ENCODE peak calls at places on chromosomes 4 and X, in nine cellular contexts. One of them, this sample, is unnamed.

GRCh38 chr4:104896623-104897296 is 249.9 kb upstream of the TET2 start:
- DNase-seq in tibial artery: no peak
- DNase-seq in astrocyte of the spinal cord: peak; percentile 18
- DNase-seq in K562: no peak
- DNase-seq in osteoblast: no peak
- DNase-seq in sigmoid colon: no peak
- DNase-seq in mammary epithelial cell: peak; percentile 56
- DNase-seq in fibroblast of lung: no peak
- DNase-seq in heart left ventricle: no peak
- DNase-seq in this sample: no peak

GRCh38 chr4:152640058-152640921 is 39.5 kb downstream of the TMEM154 start:
- DNase-seq in tibial artery: no peak
- DNase-seq in astrocyte of the spinal cord: peak; percentile 43
- DNase-seq in K562: peak; percentile 42
- DNase-seq in osteoblast: peak; percentile 60
- DNase-seq in sigmoid colon: no peak
- DNase-seq in mammary epithelial cell: no peak
- DNase-seq in fibroblast of lung: peak; percentile 51
- DNase-seq in heart left ventricle: no peak
- DNase-seq in this sample: no peak

GRCh38 chr4:16293205-16293860 is 67.1 kb upstream of the TAPT1 start:
- DNase-seq in tibial artery: no peak
- DNase-seq in astrocyte of the spinal cord: no peak
- DNase-seq in K562: no peak
- DNase-seq in osteoblast: no peak
- DNase-seq in sigmoid colon: no peak
- DNase-seq in mammary epithelial cell: no peak
- DNase-seq in fibroblast of lung: no peak
- DNase-seq in heart left ventricle: no peak
- DNase-seq in this sample: no peak

GRCh38 chrX:120474085-120474484 is 5.0 kb upstream of the LAMP2 start:
- DNase-seq in tibial artery: no peak
- DNase-seq in astrocyte of the spinal cord: no peak
- DNase-seq in K562: no peak
- DNase-seq in osteoblast: no peak
- DNase-seq in sigmoid colon: no peak
- DNase-seq in mammary epithelial cell: no peak
- DNase-seq in fibroblast of lung: no peak
- DNase-seq in heart left ventricle: no peak
- DNase-seq in this sample: no peak

GRCh38 chr4:156594619-156595018 is 377.0 kb downstream of the PDGFC start:
- DNase-seq in tibial artery: peak; percentile 69
- DNase-seq in astrocyte of the spinal cord: no peak
- DNase-seq in K562: no peak
- DNase-seq in osteoblast: no peak
- DNase-seq in sigmoid colon: peak; percentile 71
- DNase-seq in mammary epithelial cell: peak; percentile 24
- DNase-seq in fibroblast of lung: no peak
- DNase-seq in heart left ventricle: peak; percentile 15
- DNase-seq in this sample: no peak

GRCh38 chrX:154734101-154734781 is 16.6 kb downstream of the GAB3 start:
- DNase-seq in tibial artery: peak; percentile 46
- DNase-seq in astrocyte of the spinal cord: peak; percentile 64
- DNase-seq in K562: no peak
- DNase-seq in osteoblast: no peak
- DNase-seq in sigmoid colon: no peak
- DNase-seq in mammary epithelial cell: peak; percentile 77
- DNase-seq in fibroblast of lung: peak; percentile 83
- DNase-seq in heart left ventricle: peak; percentile 37
- DNase-seq in this sample: no peak

GRCh38 chr4:118969359-118969758 is 80.7 kb downstream of the SYNPO2 start:
- DNase-seq in tibial artery: peak; percentile 84
- DNase-seq in astrocyte of the spinal cord: peak; percentile 80
- DNase-seq in K562: no peak
- DNase-seq in osteoblast: no peak
- DNase-seq in sigmoid colon: peak; percentile 90
- DNase-seq in mammary epithelial cell: peak; percentile 62
- DNase-seq in fibroblast of lung: peak; percentile 88
- DNase-seq in heart left ventricle: peak; percentile 64
- DNase-seq in this sample: peak; percentile 24

GRCh38 chr4:76420901-76421581 is at the start of gene CCDC158:
- DNase-seq in tibial artery: no peak
- DNase-seq in astrocyte of the spinal cord: no peak
- DNase-seq in K562: no peak
- DNase-seq in osteoblast: peak; percentile 91
- DNase-seq in sigmoid colon: no peak
- DNase-seq in mammary epithelial cell: no peak
- DNase-seq in fibroblast of lung: peak; percentile 4
- DNase-seq in heart left ventricle: no peak
- DNase-seq in this sample: no peak

GRCh38 chr4:165301833-165302232 is 25.6 kb upstream of the MSMO1 start:
- DNase-seq in tibial artery: no peak
- DNase-seq in astrocyte of the spinal cord: peak; percentile 56
- DNase-seq in K562: no peak
- DNase-seq in osteoblast: peak; percentile 66
- DNase-seq in sigmoid colon: no peak
- DNase-seq in mammary epithelial cell: no peak
- DNase-seq in fibroblast of lung: peak; percentile 66
- DNase-seq in heart left ventricle: no peak
- DNase-seq in this sample: no peak

GRCh38 chr4:84024405-84024804 is 474.7 kb downstream of the NKX6-1 start:
- DNase-seq in tibial artery: no peak
- DNase-seq in astrocyte of the spinal cord: no peak
- DNase-seq in K562: no peak
- DNase-seq in osteoblast: no peak
- DNase-seq in sigmoid colon: no peak
- DNase-seq in mammary epithelial cell: no peak
- DNase-seq in fibroblast of lung: no peak
- DNase-seq in heart left ventricle: no peak
- DNase-seq in this sample: no peak

GRCh38 chr4:76822294-76822693 is 75.7 kb downstream of the SOWAHB start:
- DNase-seq in tibial artery: no peak
- DNase-seq in astrocyte of the spinal cord: no peak
- DNase-seq in K562: no peak
- DNase-seq in osteoblast: no peak
- DNase-seq in sigmoid colon: no peak
- DNase-seq in mammary epithelial cell: no peak
- DNase-seq in fibroblast of lung: no peak
- DNase-seq in heart left ventricle: no peak
- DNase-seq in this sample: no peak

GRCh38 chrX:72394518-72395163 is 88.9 kb upstream of the CITED1 start:
- DNase-seq in tibial artery: no peak
- DNase-seq in astrocyte of the spinal cord: peak; percentile 52
- DNase-seq in K562: no peak
- DNase-seq in osteoblast: peak; percentile 25
- DNase-seq in sigmoid colon: no peak
- DNase-seq in mammary epithelial cell: no peak
- DNase-seq in fibroblast of lung: peak; percentile 63
- DNase-seq in heart left ventricle: no peak
- DNase-seq in this sample: no peak

GRCh38 chrX:79117078-79117477 is 27.4 kb upstream of the GPR174 start:
- DNase-seq in tibial artery: no peak
- DNase-seq in astrocyte of the spinal cord: no peak
- DNase-seq in K562: no peak
- DNase-seq in osteoblast: no peak
- DNase-seq in sigmoid colon: no peak
- DNase-seq in mammary epithelial cell: no peak
- DNase-seq in fibroblast of lung: no peak
- DNase-seq in heart left ventricle: no peak
- DNase-seq in this sample: no peak

GRCh38 chrX:128216364-128216763 is 164.2 kb upstream of the ACTRT1 start:
- DNase-seq in tibial artery: no peak
- DNase-seq in astrocyte of the spinal cord: no peak
- DNase-seq in K562: no peak
- DNase-seq in osteoblast: no peak
- DNase-seq in sigmoid colon: no peak
- DNase-seq in mammary epithelial cell: no peak
- DNase-seq in fibroblast of lung: no peak
- DNase-seq in heart left ventricle: no peak
- DNase-seq in this sample: no peak

GRCh38 chrX:114959729-114960128 is 57.7 kb downstream of the IL13RA2 start:
- DNase-seq in tibial artery: no peak
- DNase-seq in astrocyte of the spinal cord: peak; percentile 17
- DNase-seq in K562: no peak
- DNase-seq in osteoblast: no peak
- DNase-seq in sigmoid colon: no peak
- DNase-seq in mammary epithelial cell: peak; percentile 5
- DNase-seq in fibroblast of lung: peak; percentile 31
- DNase-seq in heart left ventricle: no peak
- DNase-seq in this sample: no peak
- TF ChIP-seq CTCF in tibial artery: peak; percentile 39
- TF ChIP-seq CTCF in astrocyte of the spinal cord: peak; percentile 42
- TF ChIP-seq CTCF in K562: peak; percentile 49
- TF ChIP-seq CTCF in osteoblast: peak; percentile 49
- TF ChIP-seq CTCF in sigmoid colon: no peak
- TF ChIP-seq CTCF in mammary epithelial cell: peak; percentile 59
- TF ChIP-seq CTCF in fibroblast of lung: no peak
- TF ChIP-seq CTCF in heart left ventricle: peak; percentile 43
- TF ChIP-seq CTCF in this sample: peak; percentile 26

DNA sequence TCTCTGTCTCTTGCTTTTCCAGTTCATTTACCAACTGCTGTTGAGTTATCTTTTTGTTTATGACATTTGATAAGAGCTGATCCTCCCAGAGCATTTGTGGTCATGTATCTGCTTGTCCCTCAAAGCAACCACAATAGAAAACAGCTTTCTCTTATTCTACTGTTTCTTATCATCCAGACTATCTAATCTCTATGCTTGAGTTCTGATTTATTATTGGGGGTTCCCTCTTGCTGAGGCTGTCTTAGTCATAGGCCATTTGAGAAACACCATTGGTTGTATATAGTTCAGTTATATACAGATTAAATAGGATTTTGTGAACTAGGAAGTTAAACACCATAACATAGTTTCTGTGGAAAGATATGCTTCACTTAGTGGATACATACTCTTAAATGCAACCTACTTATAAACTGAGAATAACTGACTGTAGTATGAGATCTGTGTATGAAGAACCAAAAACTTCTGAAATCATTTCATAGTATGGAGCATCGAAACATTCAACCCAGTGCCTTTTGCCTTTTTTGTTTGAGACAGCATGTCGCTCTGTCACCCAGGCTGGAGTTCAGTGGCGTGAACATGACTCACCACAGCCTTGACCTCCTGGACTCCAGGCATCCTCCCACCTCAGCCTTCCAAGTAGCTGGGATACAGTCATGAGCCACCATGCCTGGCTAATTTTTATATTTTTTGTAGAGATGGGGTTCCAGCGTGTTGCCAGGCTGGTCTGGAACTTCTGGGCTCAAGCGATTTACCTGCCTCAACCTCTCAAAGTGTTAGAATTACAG is 75.8 kb downstream of the STIM2 start:
- DNase-seq in tibial artery: no peak
- DNase-seq in astrocyte of the spinal cord: no peak
- DNase-seq in K562: peak; percentile 24
- DNase-seq in osteoblast: peak; percentile 66
- DNase-seq in sigmoid colon: no peak
- DNase-seq in mammary epithelial cell: no peak
- DNase-seq in fibroblast of lung: peak; percentile 33
- DNase-seq in heart left ventricle: no peak
- DNase-seq in this sample: no peak
- TF ChIP-seq CTCF in tibial artery: no peak
- TF ChIP-seq CTCF in astrocyte of the spinal cord: no peak
- TF ChIP-seq CTCF in K562: no peak
- TF ChIP-seq CTCF in osteoblast: no peak
- TF ChIP-seq CTCF in sigmoid colon: no peak
- TF ChIP-seq CTCF in mammary epithelial cell: no peak
- TF ChIP-seq CTCF in fibroblast of lung: no peak
- TF ChIP-seq CTCF in heart left ventricle: no peak
- TF ChIP-seq CTCF in this sample: no peak

GRCh38 chr4:129095811-129096454 is at the start of gene C4orf33:
- DNase-seq in tibial artery: peak; percentile 70
- DNase-seq in astrocyte of the spinal cord: peak; percentile 83
- DNase-seq in K562: peak; percentile 67
- DNase-seq in osteoblast: peak; percentile 84
- DNase-seq in sigmoid colon: peak; percentile 81
- DNase-seq in mammary epithelial cell: peak; percentile 66
- DNase-seq in fibroblast of lung: peak; percentile 76
- DNase-seq in heart left ventricle: peak; percentile 69
- DNase-seq in this sample: peak; percentile 58

GRCh38 chr4:129093173-129093974 is at the start of gene SCLT1:
- DNase-seq in tibial artery: peak; percentile 98
- DNase-seq in astrocyte of the spinal cord: peak; percentile 99
- DNase-seq in K562: peak; percentile 93
- DNase-seq in osteoblast: peak; percentile 94
- DNase-seq in sigmoid colon: peak; percentile 99
- DNase-seq in mammary epithelial cell: peak; percentile 98
- DNase-seq in fibroblast of lung: peak; percentile 99
- DNase-seq in heart left ventricle: peak; percentile 99
- DNase-seq in this sample: peak; percentile 96

GRCh38 chr4:129094347-129094746 is 1.0 kb upstream of the SCLT1 start:
- DNase-seq in tibial artery: no peak
- DNase-seq in astrocyte of the spinal cord: peak; percentile 7
- DNase-seq in K562: no peak
- DNase-seq in osteoblast: no peak
- DNase-seq in sigmoid colon: no peak
- DNase-seq in mammary epithelial cell: no peak
- DNase-seq in fibroblast of lung: no peak
- DNase-seq in heart left ventricle: no peak
- DNase-seq in this sample: no peak

GRCh38 chr4:129087516-129087915 is 5.8 kb downstream of the SCLT1 start:
- DNase-seq in tibial artery: no peak
- DNase-seq in astrocyte of the spinal cord: no peak
- DNase-seq in K562: no peak
- DNase-seq in osteoblast: no peak
- DNase-seq in sigmoid colon: no peak
- DNase-seq in mammary epithelial cell: no peak
- DNase-seq in fibroblast of lung: no peak
- DNase-seq in heart left ventricle: no peak
- DNase-seq in this sample: no peak

GRCh38 chr4:129092636-129093172 is 635 bp downstream of the SCLT1 start:
- DNase-seq in tibial artery: no peak
- DNase-seq in astrocyte of the spinal cord: no peak
- DNase-seq in K562: no peak
- DNase-seq in osteoblast: peak; percentile 37
- DNase-seq in sigmoid colon: no peak
- DNase-seq in mammary epithelial cell: no peak
- DNase-seq in fibroblast of lung: peak; percentile 39
- DNase-seq in heart left ventricle: no peak
- DNase-seq in this sample: no peak
- TF ChIP-seq CTCF in tibial artery: no peak
- TF ChIP-seq CTCF in astrocyte of the spinal cord: peak; percentile 2
- TF ChIP-seq CTCF in K562: no peak
- TF ChIP-seq CTCF in osteoblast: no peak
- TF ChIP-seq CTCF in sigmoid colon: no peak
- TF ChIP-seq CTCF in mammary epithelial cell: no peak
- TF ChIP-seq CTCF in fibroblast of lung: no peak
- TF ChIP-seq CTCF in heart left ventricle: no peak
- TF ChIP-seq CTCF in this sample: no peak

GRCh38 chrX:107429090-107429489 is 20.4 kb upstream of the FRMPD3 start:
- DNase-seq in tibial artery: no peak
- DNase-seq in astrocyte of the spinal cord: no peak
- DNase-seq in K562: no peak
- DNase-seq in osteoblast: no peak
- DNase-seq in sigmoid colon: no peak
- DNase-seq in mammary epithelial cell: no peak
- DNase-seq in fibroblast of lung: peak; percentile 15
- DNase-seq in heart left ventricle: no peak
- DNase-seq in this sample: peak; percentile 15
- TF ChIP-seq CTCF in tibial artery: no peak
- TF ChIP-seq CTCF in astrocyte of the spinal cord: peak; percentile 35
- TF ChIP-seq CTCF in K562: peak; percentile 32
- TF ChIP-seq CTCF in osteoblast: peak; percentile 45
- TF ChIP-seq CTCF in sigmoid colon: no peak
- TF ChIP-seq CTCF in mammary epithelial cell: peak; percentile 58
- TF ChIP-seq CTCF in fibroblast of lung: no peak
- TF ChIP-seq CTCF in heart left ventricle: no peak
- TF ChIP-seq CTCF in this sample: peak; percentile 19

This sample was measured in endothelial cell.